ENCODE peak calls at places on chromosomes 13 and 19, in seven cellular contexts. H is nephron progenitor cell, X is progenitor cell of endocrine pancreas, L is HCT116, K is Peyer's patch, I is epithelial cell of esophagus, E is heart right ventricle. W is an unnamed sample.

GRCh38 chr13:38223093-38223492 is 126.6 kb upstream of the UFM1 start:
- DNase-seq in H (peak; percentile 5), X (no peak), L (no peak), K (no peak), I (peak; percentile 38), E (no peak), W (no peak)

GRCh38 chr19:13839193-13839937 is 37.6 kb upstream of the NANOS3 start:
- DNase-seq in H (no peak), X (no peak), L (no peak), K (peak; percentile 83), I (peak; percentile 67), E (peak; percentile 94), W (peak; percentile 80)

GRCh38 chr13:113901231-113901630 is 37.4 kb upstream of the GAS6 start:
- DNase-seq in H (no peak), X (no peak), L (no peak), K (no peak), I (no peak), E (no peak), W (no peak)

GRCh38 chr13:108214511-108215383 is 589 bp downstream of the LIG4 start:
- DNase-seq in H (peak; percentile 18), X (no peak), L (no peak), K (no peak), I (peak; percentile 38), E (peak; percentile 11), W (no peak)

GRCh38 chr19:14149509-14149994 is 13.2 kb upstream of the ASF1B start:
- DNase-seq in H (no peak), X (no peak), L (no peak), K (peak; percentile 65), I (peak; percentile 22), E (peak; percentile 77), W (peak; percentile 46)

GRCh38 chr13:103517066-103517767 is 451.0 kb upstream of the SLC10A2 start:
- DNase-seq in H (no peak), X (no peak), L (no peak), K (no peak), I (no peak), E (no peak), W (no peak)

GRCh38 chr13:49615844-49616687 is 12.2 kb upstream of the ARL11 start:
- DNase-seq in H (no peak), X (no peak), L (no peak), K (no peak), I (no peak), E (no peak), W (no peak)

GRCh38 chr19:17183858-17184271 is 31.3 kb upstream of the USE1 start:
- DNase-seq in H (no peak), X (no peak), L (no peak), K (no peak), I (no peak), E (no peak), W (no peak)

GRCh38 chr19:5222821-5223321 is 117.7 kb downstream of the PTPRS start:
- DNase-seq in H (no peak), X (no peak), L (no peak), K (no peak), I (no peak), E (no peak), W (no peak)

GRCh38 chr19:18396471-18397241 is 766 bp downstream of the LRRC25 start:
- DNase-seq in H (no peak), X (no peak), L (no peak), K (no peak), I (no peak), E (no peak), W (no peak)

GRCh38 chr19:18406749-18407148 is 9.3 kb upstream of the LRRC25 start:
- DNase-seq in H (no peak), X (no peak), L (no peak), K (no peak), I (no peak), E (no peak), W (no peak)

GRCh38 chr19:18397242-18398202 is at the start of gene LRRC25:
- DNase-seq in H (peak; percentile 81), X (no peak), L (no peak), K (no peak), I (no peak), E (no peak), W (no peak)

GRCh38 chr19:18399008-18399407 is 1.6 kb upstream of the LRRC25 start:
- DNase-seq in H (no peak), X (no peak), L (no peak), K (no peak), I (peak; percentile 81), E (no peak), W (no peak)

GRCh38 chr19:18401580-18402112 is 4.2 kb upstream of the LRRC25 start:
- DNase-seq in H (no peak), X (no peak), L (no peak), K (no peak), I (peak; percentile 86), E (peak; percentile 66), W (no peak)
- TF ChIP-seq CTCF in H (peak; percentile 8), X (peak; percentile 33), L (peak; percentile 40), K (no peak), I (peak; percentile 74), E (peak; percentile 23), W (no peak)

GRCh38 chr19:2793126-2793525 is 7.8 kb downstream of the THOP1 start:
- DNase-seq in H (no peak), X (no peak), L (no peak), K (no peak), I (no peak), E (no peak), W (no peak)
- TF ChIP-seq CTCF in H (no peak), X (no peak), L (no peak), K (no peak), I (no peak), E (no peak), W (no peak)

DNA sequence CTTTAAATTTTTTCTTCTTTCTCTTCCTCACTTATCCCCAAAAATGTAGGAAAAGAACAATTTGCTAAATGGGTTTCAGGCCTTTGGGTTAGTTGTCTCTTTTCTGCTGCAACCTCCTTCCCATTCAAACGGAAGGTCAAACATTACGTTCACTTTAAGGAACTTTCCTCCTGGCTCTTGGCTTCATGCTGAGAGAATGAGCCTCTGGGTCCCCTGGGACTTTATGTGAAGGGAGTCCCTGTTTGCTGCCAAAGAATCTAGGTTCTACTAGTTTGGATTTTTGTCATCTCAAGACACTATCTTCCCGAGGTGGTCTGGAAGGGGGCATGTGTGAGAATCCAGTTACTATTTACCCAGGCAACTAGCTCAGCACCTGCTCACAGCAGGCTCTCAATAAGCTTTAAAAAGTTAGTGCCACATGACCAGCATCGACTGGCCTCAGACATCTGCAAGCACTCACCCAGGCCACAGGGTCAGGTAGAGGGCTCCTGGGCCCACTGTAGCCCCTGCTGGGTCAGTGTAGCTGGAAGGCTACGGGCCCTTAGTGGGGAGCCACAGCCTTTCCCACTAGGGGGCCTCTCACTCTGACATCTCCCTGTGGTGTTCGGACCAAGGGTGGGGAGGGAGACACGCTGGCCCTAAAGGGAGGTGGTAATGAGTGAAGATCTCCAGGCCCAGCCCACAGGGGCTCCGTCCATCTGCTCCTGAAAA is 40.5 kb downstream of the FAM124A start:
- DNase-seq in H (peak; percentile 17), X (no peak), L (no peak), K (no peak), I (no peak), E (no peak), W (no peak)
- TF ChIP-seq CTCF in H (no peak), X (peak; percentile 28), L (peak; percentile 26), K (no peak), I (peak; percentile 7), E (peak; percentile 22), W (no peak)

GRCh38 chr19:23554548-23554947 is 132.5 kb downstream of the ZNF675 start:
- DNase-seq in H (no peak), X (no peak), L (no peak), K (no peak), I (peak; percentile 70), E (no peak), W (no peak)
- TF ChIP-seq CTCF in H (no peak), X (no peak), L (no peak), K (no peak), I (no peak), E (no peak), W (no peak)

W was measured in natural killer cell.